ENCODE peak calls at places on chromosomes 5 and 9, in six cellular contexts. T is activated CD4-positive, alpha-beta T cell treated with anti-CD3 and anti-CD28 coated beads, Interleukin-2, amount 50 U/mL, for 1 hour; O is GM23248; K is ovary; Z is MM.1S; J is GM06990. B is an unnamed sample.

GRCh38 chr5:60633336-60633735 is 66.6 kb downstream of the DEPDC1B start:
- DNase-seq in K (no peak), T (no peak), O (peak; percentile 93), Z (no peak), J (no peak), B (no peak)

GRCh38 chr9:116271991-116272390 is 118.4 kb downstream of the PAPPA start:
- DNase-seq in J (no peak), T (no peak), O (no peak), K (no peak), Z (no peak), B (no peak)

GRCh38 chr9:76453785-76454184 is 5.2 kb upstream of the GCNT1 start:
- DNase-seq in J (no peak), T (no peak), K (no peak), O (peak; percentile 84), Z (no peak), B (no peak)

GRCh38 chr9:74006935-74007334 is 490.2 kb upstream of the RORB start:
- DNase-seq in O (no peak), Z (no peak), J (no peak), K (no peak), T (no peak), B (no peak)

GRCh38 chr5:150497274-150497988 is 10.5 kb upstream of the NDST1 start:
- DNase-seq in J (no peak), O (peak; percentile 99), T (no peak), K (peak; percentile 68), Z (no peak), B (no peak)

GRCh38 chr5:144060598-144060997 is 109.9 kb downstream of the YIPF5 start:
- DNase-seq in O (peak; percentile 54), Z (no peak), T (no peak), K (no peak), J (no peak), B (no peak)

GRCh38 chr9:129679537-129679936 is 14.1 kb downstream of the PRRX2 start:
- DNase-seq in O (no peak), Z (no peak), T (no peak), K (no peak), J (no peak), B (no peak)

GRCh38 chr5:10355071-10355889 is 1.8 kb downstream of the MARCHF6 start:
- DNase-seq in K (no peak), O (peak; percentile 79), T (no peak), Z (peak; percentile 86), J (peak; percentile 57), B (no peak)

GRCh38 chr5:150638488-150639316 is 1.8 kb upstream of the SYNPO start:
- DNase-seq in Z (no peak), J (no peak), K (no peak), O (no peak), T (no peak), B (no peak)

GRCh38 chr9:93813687-93814560 is 141.2 kb downstream of the BARX1 start:
- DNase-seq in K (no peak), O (no peak), J (no peak), Z (no peak), T (no peak), B (no peak)

GRCh38 chr9:116716441-116716840 is 29.3 kb downstream of the TRIM32 start:
- DNase-seq in T (no peak), O (peak; percentile 33), Z (no peak), J (no peak), K (no peak), B (no peak)

GRCh38 chr5:168328804-168329203 is 37.4 kb downstream of the WWC1 start:
- DNase-seq in K (no peak), T (no peak), O (no peak), Z (peak; percentile 96), J (peak; percentile 65), B (no peak)

GRCh38 chr9:35618325-35618727 is at the start of gene CD72:
- DNase-seq in O (no peak), J (peak; percentile 65), T (no peak), K (no peak), Z (no peak), B (no peak)

GRCh38 chr9:82010711-82011110 is 22.1 kb downstream of the SPATA31D1 start:
- DNase-seq in K (no peak), T (no peak), O (no peak), Z (no peak), J (no peak), B (no peak)

GRCh38 chr5:138724470-138725146 is 28.6 kb upstream of the CTNNA1 start:
- DNase-seq in J (no peak), Z (no peak), T (no peak), K (no peak), O (peak; percentile 70), B (peak; percentile 65)

GRCh38 chr9:6893350-6894131 is 135.8 kb downstream of the KDM4C start:
- DNase-seq in K (no peak), Z (no peak), O (no peak), J (no peak), T (no peak), B (no peak)

GRCh38 chr5:38645508-38645907 is 89.1 kb upstream of the LIFR start:
- DNase-seq in O (no peak), T (no peak), Z (no peak), K (no peak), J (no peak), B (no peak)

GRCh38 chr5:79840085-79840990 is 150.7 kb downstream of the CMYA5 start:
- DNase-seq in J (no peak), K (peak; percentile 28), Z (no peak), O (peak; percentile 46), T (no peak), B (no peak)

GRCh38 chr9:17280350-17281012 is 145.6 kb downstream of the CNTLN start:
- DNase-seq in J (no peak), T (no peak), K (no peak), O (peak; percentile 70), Z (no peak), B (no peak)

GRCh38 chr9:69971643-69972449 is 71.8 kb upstream of the MAMDC2 start:
- DNase-seq in O (peak; percentile 83), K (peak; percentile 81), J (no peak), T (peak; percentile 28), Z (peak; percentile 65), B (peak; percentile 58)

GRCh38 chr5:107849118-107849517 is 178.4 kb upstream of the EFNA5 start:
- DNase-seq in O (no peak), Z (no peak), J (no peak), T (no peak), K (no peak), B (no peak)

GRCh38 chr5:68465133-68465532 is 249.6 kb downstream of the PIK3R1 start:
- DNase-seq in K (no peak), T (peak; percentile 9), Z (no peak), O (no peak), J (no peak), B (no peak)

GRCh38 chr9:95570150-95570549 is 53.4 kb upstream of the PTCH1 start:
- DNase-seq in Z (no peak), O (peak; percentile 62), J (no peak), T (no peak), K (no peak), B (no peak)

GRCh38 chr9:132586830-132587483 is 4.6 kb downstream of the BARHL1 start:
- DNase-seq in K (no peak), O (no peak), Z (no peak), T (no peak), J (no peak), B (no peak)

GRCh38 chr5:145925803-145926202 is 10.6 kb upstream of the SH3RF2 start:
- DNase-seq in K (no peak), J (no peak), Z (no peak), T (no peak), O (peak; percentile 75), B (peak; percentile 35)

GRCh38 chr9:71662086-71662485 is 106.2 kb downstream of the CEMIP2 start:
- DNase-seq in O (no peak), K (no peak), Z (no peak), T (no peak), J (no peak), B (no peak)

GRCh38 chr5:104363567-104363966 is 801.0 kb upstream of the NUDT12 start:
- DNase-seq in K (no peak), T (no peak), J (no peak), O (no peak), Z (peak; percentile 54), B (no peak)

GRCh38 chr9:12702160-12702758 is 9.1 kb downstream of the TYRP1 start:
- DNase-seq in J (no peak), T (no peak), O (peak; percentile 80), Z (no peak), K (no peak), B (no peak)

GRCh38 chr9:133589454-133590227 is 19.5 kb downstream of the FAM163B start:
- DNase-seq in O (no peak), T (peak; percentile 52), K (no peak), J (no peak), Z (no peak), B (no peak)

GRCh38 chr5:115151208-115151805 is 18.4 kb downstream of the TRIM36 start:
- DNase-seq in T (no peak), K (no peak), O (no peak), Z (no peak), J (no peak), B (no peak)

GRCh38 chr5:45399041-45399440 is 297.1 kb downstream of the HCN1 start:
- DNase-seq in K (no peak), O (no peak), T (no peak), Z (no peak), J (no peak), B (no peak)